ENCODE peak calls at places on chromosome 17, in six cellular contexts. M, B, R, Y, G and S are unnamed samples.

GRCh38 chr17:48989100-48989499 is 8.1 kb upstream of the IGF2BP1 start:
- DNase-seq in M (no peak), B (no peak), R (no peak), Y (no peak), G (no peak), S (no peak)

GRCh38 chr17:70955441-70955840 is 786.1 kb downstream of the KCNJ2 start:
- DNase-seq in M (no peak), B (no peak), R (no peak), Y (no peak), G (no peak), S (no peak)

GRCh38 chr17:2982854-2983636 is 80.4 kb downstream of the OR1D5 start:
- DNase-seq in M (no peak), B (no peak), R (peak; percentile 89), Y (no peak), G (peak; percentile 82), S (no peak)

GRCh38 chr17:48728232-48729231 is at the start of gene HOXB13:
- DNase-seq in M (no peak), B (no peak), R (peak; percentile 58), Y (peak; percentile 56), G (peak; percentile 49), S (no peak)

GRCh38 chr17:65572186-65572580 is 10.7 kb upstream of the AXIN2 start:
- DNase-seq in M (no peak), B (no peak), R (no peak), Y (no peak), G (no peak), S (no peak)

GRCh38 chr17:35747540-35748017 is 5.5 kb downstream of the GAS2L2 start:
- DNase-seq in M (peak; percentile 63), B (peak; percentile 69), R (peak; percentile 52), Y (peak; percentile 79), G (peak; percentile 80), S (peak; percentile 64)

GRCh38 chr17:44348234-44348987 is 3.3 kb downstream of the GRN start:
- DNase-seq in M (peak; percentile 29), B (no peak), R (peak; percentile 69), Y (no peak), G (peak; percentile 62), S (peak; percentile 56)

GRCh38 chr17:237406-237955 is 56.0 kb upstream of the DOC2B start:
- DNase-seq in M (no peak), B (no peak), R (no peak), Y (no peak), G (no peak), S (no peak)

GRCh38 chr17:39754958-39755549 is 17.3 kb downstream of the GRB7 start:
- DNase-seq in M (no peak), B (no peak), R (no peak), Y (no peak), G (no peak), S (no peak)

GRCh38 chr17:57999496-58000017 is 7.5 kb downstream of the SRSF1 start:
- DNase-seq in M (no peak), B (no peak), R (peak; percentile 57), Y (no peak), G (peak; percentile 83), S (peak; percentile 31)

GRCh38 chr17:17164156-17164555 is 42.0 kb downstream of the PLD6 start:
- DNase-seq in M (no peak), B (no peak), R (no peak), Y (no peak), G (no peak), S (no peak)

GRCh38 chr17:63406689-63407330 is 39.3 kb downstream of the CYB561 start:
- DNase-seq in M (peak; percentile 87), B (no peak), R (peak; percentile 80), Y (peak; percentile 73), G (peak; percentile 96), S (peak; percentile 94)